ENCODE peak calls at places on chromosomes 5 and 9, in four cellular contexts. N, V, G and R are unnamed samples.

GRCh38 chr5:113682497-113683136 is 169.1 kb downstream of the YTHDC2 start:
- DNase-seq in N (no peak), V (no peak), G (no peak), R (no peak)

GRCh38 chr9:6415266-6415665 is 2.3 kb downstream of the UHRF2 start:
- DNase-seq in N (no peak), V (no peak), G (no peak), R (no peak)

GRCh38 chr9:92392690-92393089 is 11.7 kb downstream of the OGN start:
- DNase-seq in N (no peak), V (no peak), G (no peak), R (no peak)

GRCh38 chr9:117334101-117334500 is 80.8 kb downstream of the ASTN2 start:
- DNase-seq in N (no peak), V (no peak), G (no peak), R (no peak)

GRCh38 chr5:95668728-95669127 is 14.1 kb downstream of the SPATA9 start:
- DNase-seq in N (no peak), V (no peak), G (no peak), R (no peak)

GRCh38 chr9:137058651-137059234 is 4.9 kb upstream of the ENTPD2 start:
- DNase-seq in N (no peak), V (no peak), G (no peak), R (no peak)

GRCh38 chr5:125032286-125032685 is 285.8 kb upstream of the ZNF608 start:
- DNase-seq in N (no peak), V (no peak), G (no peak), R (no peak)

GRCh38 chr9:113516840-113517577 is 53.5 kb downstream of the RGS3 start:
- DNase-seq in N (no peak), V (no peak), G (no peak), R (no peak)

GRCh38 chr5:473344-474192 is 30.6 kb downstream of the EXOC3 start:
- DNase-seq in N (peak), V (no peak), G (peak), R (peak)

GRCh38 chr5:9279779-9280178 is 266.1 kb downstream of the SEMA5A start:
- DNase-seq in N (no peak), V (no peak), G (no peak), R (no peak)

GRCh38 chr5:83472508-83473343 is 1.2 kb downstream of the VCAN start:
- DNase-seq in N (peak), V (peak), G (no peak), R (peak)

GRCh38 chr5:95771109-95771708 is 40.1 kb downstream of the RHOBTB3 start:
- DNase-seq in N (no peak), V (no peak), G (peak), R (no peak)

GRCh38 chr5:134551891-134552290 is 26.4 kb downstream of the JADE2 start:
- DNase-seq in N (no peak), V (no peak), G (no peak), R (no peak)

GRCh38 chr9:73839471-73839870 is 657.7 kb upstream of the RORB start:
- DNase-seq in N (no peak), V (no peak), G (no peak), R (no peak)

GRCh38 chr9:114484854-114485443 is 20.3 kb downstream of the WHRN start:
- DNase-seq in N (no peak), V (peak), G (no peak), R (no peak)

GRCh38 chr9:33329117-33329563 is 38.8 kb downstream of the NFX1 start:
- DNase-seq in N (no peak), V (no peak), G (no peak), R (peak)

GRCh38 chr5:154999865-155000264 is 13.7 kb upstream of the KIF4B start:
- DNase-seq in N (no peak), V (no peak), G (no peak), R (no peak)

GRCh38 chr9:91419222-91420191 is 4.1 kb downstream of the NFIL3 start:
- DNase-seq in N (no peak), V (peak), G (peak), R (peak)

GRCh38 chr9:35570709-35571108 is 34.4 kb upstream of the TESK1 start:
- DNase-seq in N (no peak), V (no peak), G (no peak), R (no peak)
- TF ChIP-seq PHF8 in N (no peak), V (no peak), G (no peak), R (no peak)

GRCh38 chr9:120481248-120481647 is 98.7 kb downstream of the CDK5RAP2 start:
- DNase-seq in N (no peak), V (no peak), G (peak), R (no peak)

GRCh38 chr9:120481842-120482241 is 98.1 kb downstream of the CDK5RAP2 start:
- DNase-seq in N (no peak), V (no peak), G (no peak), R (no peak)

GRCh38 chr9:120478208-120478607 is 101.8 kb downstream of the CDK5RAP2 start:
- DNase-seq in N (no peak), V (no peak), G (no peak), R (no peak)

GRCh38 chr9:120482424-120483186 is 97.4 kb downstream of the CDK5RAP2 start:
- DNase-seq in N (no peak), V (no peak), G (no peak), R (no peak)

DNA sequence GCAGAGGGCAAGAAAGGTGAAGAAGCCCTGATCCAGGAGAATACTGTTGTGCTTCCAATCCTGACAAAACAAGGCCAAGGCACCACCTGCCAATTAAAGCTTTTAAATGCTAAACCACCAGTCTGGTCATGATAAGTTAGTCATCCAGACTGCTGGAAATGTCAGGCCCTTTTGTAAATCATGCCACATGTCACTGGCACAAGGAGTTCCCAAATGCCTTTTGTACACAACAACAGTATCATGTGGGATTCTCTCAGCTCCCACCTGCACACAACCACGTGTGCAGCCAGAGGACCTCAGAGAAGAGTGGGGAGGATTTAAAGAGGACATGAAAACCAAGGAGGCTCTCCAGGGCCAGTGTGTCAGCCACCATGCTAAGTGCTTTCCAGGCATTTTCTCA is 99.3 kb downstream of the CDK5RAP2 start:
- DNase-seq in N (no peak), V (no peak), G (no peak), R (no peak)
- TF ChIP-seq PHF8 in N (no peak), V (no peak), G (no peak), R (no peak)

GRCh38 chr9:89942643-89943042 is 337.8 kb downstream of the GADD45G start:
- DNase-seq in N (no peak), V (no peak), G (no peak), R (no peak)

GRCh38 chr9:89943728-89944127 is 338.9 kb downstream of the GADD45G start:
- DNase-seq in N (no peak), V (no peak), G (no peak), R (no peak)

GRCh38 chr9:89940625-89941024 is 335.8 kb downstream of the GADD45G start:
- DNase-seq in N (no peak), V (no peak), G (no peak), R (no peak)

GRCh38 chr9:89943309-89943708 is 338.5 kb downstream of the GADD45G start:
- DNase-seq in N (no peak), V (no peak), G (no peak), R (no peak)

DNA sequence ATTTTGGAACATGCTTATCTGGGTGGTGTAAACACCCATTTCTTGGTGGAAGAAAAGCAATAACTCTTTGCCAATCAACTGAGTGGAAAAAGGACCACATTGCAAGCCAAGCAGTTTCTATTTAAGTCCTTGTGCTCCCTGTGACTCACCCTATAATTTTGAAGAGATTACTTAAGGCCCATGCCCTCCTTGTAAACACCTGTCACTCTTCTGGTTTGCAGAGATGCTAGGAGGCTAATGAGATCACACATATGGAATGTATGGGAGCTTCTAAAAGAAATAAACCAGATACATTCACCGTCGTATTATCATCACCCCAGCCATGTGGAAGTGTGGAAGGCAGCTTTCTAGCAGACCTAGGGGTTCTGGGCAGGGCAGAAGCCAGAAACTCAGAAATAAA is 337.1 kb downstream of the GADD45G start:
- DNase-seq in N (no peak), V (no peak), G (no peak), R (no peak)
- TF ChIP-seq PHF8 in N (no peak), V (no peak), G (no peak), R (no peak)

GRCh38 chr9:18606281-18606680 is 132.3 kb downstream of the ADAMTSL1 start:
- DNase-seq in N (no peak), V (no peak), G (no peak), R (no peak)
- TF ChIP-seq PHF8 in N (no peak), V (no peak), G (no peak), R (no peak)